ENCODE peak calls at places on chromosomes 12 and 14, in six cellular contexts. F, J, W, O, C and M are unnamed samples. For H3K36me3, the result is how much of the 10 kb centered on the place peaks cover.

GRCh38 chr12:39831587-39832315 is 212.1 kb upstream of the ABCD2 start:
- DNase-seq in F (peak), J (no peak), W (peak), O (no peak), C (peak), M (no peak)

GRCh38 chr12:94571556-94571955 is 78.8 kb downstream of the TMCC3 start:
- DNase-seq in F (peak), J (peak), W (peak), O (peak), C (peak), M (no peak)

GRCh38 chr12:109966531-109966930 is 29.6 kb downstream of the GIT2 start:
- DNase-seq in F (no peak), J (no peak), W (no peak), O (no peak), C (no peak), M (no peak)

GRCh38 chr12:118188690-118189371 is 52.9 kb downstream of the PEBP1 start:
- DNase-seq in F (peak), J (peak), W (no peak), O (no peak), C (peak), M (no peak)

GRCh38 chr14:99838555-99839193 is 45.5 kb downstream of the EML1 start:
- DNase-seq in F (no peak), J (no peak), W (peak), O (peak), C (peak), M (no peak)

GRCh38 chr12:132154941-132155770 is 10.9 kb downstream of the NOC4L start:
- DNase-seq in F (no peak), J (no peak), W (no peak), O (no peak), C (no peak), M (peak)

GRCh38 chr12:64673490-64674169 is 63.3 kb downstream of the RASSF3 start:
- DNase-seq in F (peak), J (peak), W (peak), O (no peak), C (peak), M (no peak)

GRCh38 chr14:22002860-22003284 is 329.3 kb upstream of the OR4E1 start:
- DNase-seq in F (no peak), J (no peak), W (no peak), O (no peak), C (no peak), M (no peak)

GRCh38 chr12:578743-579449 is 84.3 kb downstream of the NINJ2 start:
- DNase-seq in F (peak), J (peak), W (no peak), O (no peak), C (no peak), M (no peak)

GRCh38 chr12:51217133-51217967 is 512 bp downstream of the POU6F1 start:
- DNase-seq in F (peak), J (peak), W (no peak), O (peak), C (no peak), M (peak)

GRCh38 chr12:91492648-91493047 is 310.0 kb upstream of the DCN start:
- DNase-seq in F (peak), J (no peak), W (no peak), O (no peak), C (no peak), M (no peak)

GRCh38 chr12:45789025-45789424 is 59.5 kb downstream of the ARID2 start:
- DNase-seq in F (no peak), J (no peak), W (no peak), O (no peak), C (peak), M (no peak)

GRCh38 chr14:39175445-39176262 is 600 bp downstream of the PNN start:
- DNase-seq in F (no peak), J (no peak), W (peak), O (peak), C (peak), M (peak)

GRCh38 chr12:4118017-4118510 is 155.5 kb upstream of the CCND2 start:
- DNase-seq in F (no peak), J (no peak), W (no peak), O (no peak), C (peak), M (no peak)

DNA sequence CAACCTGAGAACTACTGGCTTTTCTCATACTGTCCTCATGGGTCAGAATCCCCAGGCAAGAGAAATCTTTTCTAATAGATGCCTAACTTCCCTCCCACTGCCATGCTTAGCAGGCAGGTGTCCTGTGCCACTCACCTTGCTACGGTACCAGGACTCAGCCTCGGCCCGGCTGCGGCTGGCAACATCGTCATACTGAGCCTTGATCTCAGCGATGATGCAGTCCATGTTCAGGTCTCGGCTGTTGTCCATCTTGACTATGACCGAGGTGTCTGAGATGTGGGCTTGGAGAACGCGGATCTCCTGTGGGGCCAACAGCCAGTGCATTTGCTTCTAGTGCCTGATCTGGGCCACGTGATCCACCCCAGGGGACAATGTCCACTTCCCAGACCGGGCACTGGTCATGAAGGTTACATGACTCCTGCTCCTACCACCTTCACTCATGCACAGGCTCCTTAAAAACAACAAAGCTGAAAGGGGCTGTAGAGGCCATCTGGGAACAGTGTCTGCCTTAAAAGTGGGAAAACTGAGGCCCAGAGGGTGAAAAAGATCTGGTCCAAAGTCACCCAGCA is 4.1 kb downstream of the KRT85 start:
- DNase-seq in F (no peak), J (no peak), W (no peak), O (no peak), C (no peak), M (peak)
- H3K36me3 ChIP-seq in F (under half), J (under half), W (under half), O (under half), C (under half), M (under half)

GRCh38 chr14:70600382-70601157 is at the start of gene MED6:
- DNase-seq in F (peak), J (peak), W (peak), O (peak), C (peak), M (peak)
- TF ChIP-seq POLR2A in F (peak), J (no peak), W (peak), O (peak), C (peak), M (no peak)

GRCh38 chr12:81573228-81573627 is 185.9 kb downstream of the PPFIA2 start:
- DNase-seq in F (no peak), J (no peak), W (no peak), O (no peak), C (peak), M (no peak)
- H3K36me3 ChIP-seq in F (under half), J (under half), W (under half), O (under half), C (under half), M (under half)

GRCh38 chr12:34219046-34219770 is 196.9 kb downstream of the ALG10 start:
- DNase-seq in F (no peak), J (no peak), W (no peak), O (no peak), C (peak), M (no peak)

GRCh38 chr12:34217660-34218059 is 195.4 kb downstream of the ALG10 start:
- DNase-seq in F (no peak), J (no peak), W (no peak), O (no peak), C (no peak), M (no peak)

GRCh38 chr12:34218193-34219045 is 196.1 kb downstream of the ALG10 start:
- DNase-seq in F (peak), J (peak), W (peak), O (peak), C (peak), M (peak)

DNA sequence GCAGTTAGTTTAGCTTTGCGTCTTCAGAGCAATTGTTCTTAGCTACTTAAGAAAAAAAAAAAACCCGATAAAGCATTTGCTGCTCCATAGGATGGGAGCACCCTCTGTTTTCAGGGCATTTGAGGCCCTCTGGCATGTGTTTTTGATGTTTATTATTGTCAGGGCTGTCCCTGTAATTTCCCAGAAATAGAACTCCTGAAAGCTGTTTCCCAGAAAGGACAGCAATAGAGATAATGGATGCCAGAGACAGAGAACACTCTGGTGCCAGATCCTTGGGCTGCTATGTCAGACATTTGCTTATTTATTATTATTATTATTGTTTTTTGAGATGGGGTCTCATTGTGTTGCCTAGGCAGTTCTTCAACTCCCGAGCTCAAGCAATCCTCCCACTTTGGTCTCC is 201.3 kb downstream of the ALG10 start:
- DNase-seq in F (no peak), J (no peak), W (no peak), O (no peak), C (no peak), M (no peak)
- TF ChIP-seq POLR2A in F (no peak), J (no peak), W (no peak), O (no peak), C (no peak), M (no peak)

DNA sequence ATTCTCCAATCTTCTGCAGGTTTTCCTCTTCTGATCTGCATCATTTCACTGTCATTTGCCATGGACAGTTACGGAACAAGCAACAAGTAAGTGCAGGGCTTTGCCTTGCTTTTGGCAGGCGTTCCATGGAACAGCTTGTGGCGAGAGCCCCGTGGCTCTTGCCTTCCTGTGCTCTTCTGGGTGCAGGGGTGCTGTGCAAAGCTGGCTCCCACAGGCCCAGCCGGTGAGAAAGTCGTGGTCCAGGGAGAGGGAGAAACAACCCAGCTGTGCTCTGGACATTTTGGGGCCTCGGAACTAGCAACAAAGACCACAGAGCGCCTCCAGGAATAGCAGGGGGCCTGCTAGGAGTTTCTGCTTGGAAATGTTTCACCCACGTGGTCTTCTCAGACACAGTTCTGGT is 164.7 kb downstream of the ADGRD1 start:
- DNase-seq in F (no peak), J (peak), W (no peak), O (no peak), C (no peak), M (no peak)
- H3K36me3 ChIP-seq in F (under half), J (under half), W (under half), O (under half), C (under half), M (under half)

GRCh38 chr14:69443296-69443805 is 41.2 kb upstream of the PLEKHD1 start:
- DNase-seq in F (no peak), J (no peak), W (no peak), O (no peak), C (no peak), M (no peak)

GRCh38 chr14:69439516-69440270 is 41.2 kb downstream of the SLC39A9 start:
- DNase-seq in F (no peak), J (no peak), W (no peak), O (no peak), C (no peak), M (no peak)

GRCh38 chr14:69441948-69442347 is 42.6 kb upstream of the PLEKHD1 start:
- DNase-seq in F (no peak), J (no peak), W (no peak), O (no peak), C (no peak), M (no peak)
- TF ChIP-seq POLR2A in F (no peak), J (no peak), W (no peak), O (no peak), C (no peak), M (no peak)